ENCODE peak calls at places on chromosomes 11 and 22, in seven cellular contexts. I is colonic mucosa, T is A549, L is heart left ventricle, W is stomach, Z is tibial nerve, O is kidney. E is an unnamed sample.

GRCh38 chr11:117809236-117810055 is 12.4 kb upstream of the DSCAML1 start:
- DNase-seq in I (peak; percentile 77), T (peak; percentile 86), L (peak; percentile 86), W (peak; percentile 60), Z (peak; percentile 53), O (peak; percentile 91), E (peak; percentile 88)

GRCh38 chr22:37849089-37849751 is at the start of gene EIF3L:
- DNase-seq in I (peak; percentile 93), T (peak; percentile 90), L (peak; percentile 94), W (peak; percentile 92), Z (peak; percentile 69), O (peak; percentile 96), E (peak; percentile 95)

GRCh38 chr11:57597971-57598830 is 716 bp downstream of the SERPING1 start:
- DNase-seq in I (peak; percentile 60), T (no peak), L (peak; percentile 89), W (peak; percentile 50), Z (peak; percentile 74), O (peak; percentile 95), E (peak; percentile 95)

GRCh38 chr11:112412383-112412782 is 151.7 kb upstream of the PLET1 start:
- DNase-seq in I (no peak), T (no peak), L (no peak), W (no peak), Z (no peak), O (no peak), E (no peak)

GRCh38 chr22:46370584-46371373 is 35.3 kb downstream of the TRMU start:
- DNase-seq in I (peak; percentile 54), T (no peak), L (peak; percentile 46), W (no peak), Z (no peak), O (peak; percentile 74), E (no peak)

GRCh38 chr22:17358394-17358793 is 10.9 kb upstream of the CECR2 start:
- DNase-seq in I (no peak), T (no peak), L (no peak), W (no peak), Z (no peak), O (no peak), E (no peak)

GRCh38 chr11:68372625-68373024 is 60.2 kb downstream of the LRP5 start:
- DNase-seq in I (no peak), T (no peak), L (peak; percentile 61), W (no peak), Z (no peak), O (no peak), E (no peak)

GRCh38 chr22:43867839-43868652 is 5.7 kb upstream of the SULT4A1 start:
- DNase-seq in I (peak; percentile 34), T (peak; percentile 26), L (peak; percentile 80), W (peak; percentile 50), Z (no peak), O (peak; percentile 83), E (peak; percentile 54)

GRCh38 chr11:96180341-96180740 is 162.7 kb downstream of the MAML2 start:
- DNase-seq in I (no peak), T (no peak), L (no peak), W (no peak), Z (no peak), O (no peak), E (no peak)

GRCh38 chr11:87338046-87338639 is 300.4 kb downstream of the TMEM135 start:
- DNase-seq in I (no peak), T (no peak), L (no peak), W (no peak), Z (no peak), O (no peak), E (no peak)

GRCh38 chr11:44606472-44606871 is 41.0 kb downstream of the CD82 start:
- DNase-seq in I (no peak), T (no peak), L (no peak), W (no peak), Z (no peak), O (no peak), E (no peak)

GRCh38 chr11:34468209-34468841 is 29.6 kb downstream of the CAT start:
- DNase-seq in I (peak; percentile 35), T (no peak), L (no peak), W (peak; percentile 33), Z (no peak), O (no peak), E (no peak)

GRCh38 chr11:88491674-88492073 is 154.1 kb upstream of the CTSC start:
- DNase-seq in I (no peak), T (no peak), L (no peak), W (no peak), Z (no peak), O (no peak), E (no peak)

GRCh38 chr11:130246270-130246669 is 68.4 kb downstream of the ZBTB44 start:
- DNase-seq in I (no peak), T (no peak), L (no peak), W (no peak), Z (no peak), O (no peak), E (no peak)

GRCh38 chr22:44191036-44191454 is 10.3 kb downstream of the PARVG start:
- DNase-seq in I (no peak), T (no peak), L (no peak), W (no peak), Z (no peak), O (peak; percentile 33), E (peak; percentile 57)

GRCh38 chr11:96015911-96016565 is 92.1 kb upstream of the MTMR2 start:
- DNase-seq in I (no peak), T (no peak), L (no peak), W (no peak), Z (no peak), O (no peak), E (no peak)

GRCh38 chr22:46578824-46579561 is 41.2 kb upstream of the GRAMD4 start:
- DNase-seq in I (peak; percentile 76), T (no peak), L (peak; percentile 76), W (peak; percentile 57), Z (no peak), O (peak; percentile 78), E (peak; percentile 81)

GRCh38 chr11:121340010-121340580 is 47.5 kb downstream of the SC5D start:
- DNase-seq in I (no peak), T (no peak), L (no peak), W (no peak), Z (no peak), O (no peak), E (no peak)
- H3K4me1 ChIP-seq in I (no peaks in the 10 kb centered on the region), T (no peaks in the 10 kb centered on the region), L (peaks cover 41% of the 10 kb centered on the region), W (no peaks in the 10 kb centered on the region), Z (peaks cover 18% of the 10 kb centered on the region), O (peaks cover 4% of the 10 kb centered on the region), E (no peaks in the 10 kb centered on the region)

GRCh38 chr11:37572491-37573171 is 974.6 kb upstream of the RAG2 start:
- DNase-seq in I (no peak), T (no peak), L (no peak), W (no peak), Z (no peak), O (no peak), E (no peak)

GRCh38 chr11:37571248-37571647 is 973.2 kb upstream of the RAG2 start:
- DNase-seq in I (no peak), T (no peak), L (no peak), W (no peak), Z (no peak), O (no peak), E (no peak)

DNA sequence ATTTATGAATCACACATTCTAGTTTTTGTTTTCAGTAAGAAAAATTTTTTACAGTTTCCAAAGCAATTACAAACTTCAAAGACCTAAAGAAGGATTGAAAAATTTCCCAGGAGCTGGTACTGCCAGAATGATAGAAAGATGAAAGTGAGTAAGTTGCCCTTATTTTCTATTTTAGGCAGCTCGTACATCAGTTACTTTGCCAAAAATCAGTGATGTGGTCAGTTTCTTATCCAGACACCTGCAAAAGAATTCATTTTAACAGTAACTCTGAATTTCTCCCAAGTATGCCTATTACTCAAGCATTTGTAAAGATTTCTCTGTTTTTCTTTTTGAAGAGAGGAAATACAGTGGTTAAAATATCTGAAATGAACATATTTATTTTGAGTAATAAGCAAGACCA is 976.3 kb upstream of the RAG2 start:
- DNase-seq in I (no peak), T (no peak), L (no peak), W (no peak), Z (no peak), O (no peak), E (no peak)
- H3K9me3 ChIP-seq in I (no peaks in the 10 kb centered on the region), T (no peaks in the 10 kb centered on the region), L (peaks cover 4% of the 10 kb centered on the region), W (peaks cover 11% of the 10 kb centered on the region), Z (no peaks in the 10 kb centered on the region), O (no peaks in the 10 kb centered on the region), E (no peaks in the 10 kb centered on the region)

DNA sequence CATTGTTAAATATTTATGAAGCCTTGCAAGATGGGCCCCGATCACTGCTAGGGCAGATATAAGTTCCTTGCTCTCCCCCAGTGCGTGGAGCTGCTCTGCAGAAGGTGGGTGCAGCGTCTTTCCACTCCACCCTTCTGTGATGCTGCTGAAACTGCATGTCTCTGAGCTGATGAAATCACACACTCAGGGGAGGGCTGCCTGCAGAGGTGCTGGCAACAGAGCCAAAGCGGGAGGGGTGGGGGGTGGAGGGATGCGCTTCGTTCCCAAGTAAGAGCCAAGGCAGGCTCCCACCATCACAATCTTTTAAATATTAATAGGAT is 116.6 kb upstream of the NTM start:
- DNase-seq in I (no peak), T (no peak), L (no peak), W (no peak), Z (no peak), O (no peak), E (no peak)
- H3K4me3 ChIP-seq in I (no peak overlapping the region), T (no peak overlapping the region), L (no peak overlapping the region), W (no peak overlapping the region), Z (no peak overlapping the region), O (no peak overlapping the region), E (no peak overlapping the region)

DNA sequence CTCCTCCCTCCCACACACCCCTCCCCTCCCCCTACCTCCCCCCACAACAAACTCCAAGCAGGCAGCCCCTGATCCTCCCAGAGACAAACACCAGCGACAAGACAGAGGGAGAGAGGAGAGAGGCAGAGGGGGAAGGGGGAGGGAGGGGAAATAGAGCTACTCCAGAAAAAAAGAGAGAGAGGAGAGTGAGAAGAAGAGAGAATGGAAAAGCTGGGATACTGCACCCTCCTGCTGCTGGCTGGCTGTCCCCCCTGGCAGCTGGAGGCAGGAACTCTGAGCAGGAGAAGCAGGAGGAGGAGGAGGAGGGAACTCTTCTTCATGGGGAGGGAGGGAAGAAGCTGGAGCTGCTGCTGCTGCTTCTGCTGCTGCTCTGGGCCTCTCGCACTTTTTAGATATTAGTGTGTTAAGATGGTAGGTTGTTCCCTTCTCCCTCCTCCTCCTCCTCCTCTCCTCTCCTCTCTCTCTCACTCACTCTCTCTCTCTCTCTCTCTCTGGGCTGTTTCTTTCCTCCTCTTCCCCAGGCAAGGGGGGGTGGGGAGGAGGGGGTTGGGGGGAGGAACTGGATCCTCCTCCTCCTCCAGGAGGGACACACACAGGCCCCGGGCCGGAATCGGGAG is 435 bp downstream of the PHF21A start:
- DNase-seq in I (peak; percentile 58), T (peak; percentile 43), L (peak; percentile 68), W (peak; percentile 43), Z (no peak), O (no peak), E (peak; percentile 80)
- H3K4me1 ChIP-seq in I (no peaks in the 10 kb centered on the region), T (peaks cover 29% of the 10 kb centered on the region), L (peaks cover 41% of the 10 kb centered on the region), W (peaks cover 13% of the 10 kb centered on the region), Z (peaks cover 43% of the 10 kb centered on the region), O (peaks cover 4% of the 10 kb centered on the region), E (peaks cover 27% of the 10 kb centered on the region)

GRCh38 chr22:10727393-10727792 is 4800.6 kb upstream of the OR11H1 start:
- DNase-seq in I (no peak), T (no peak), L (no peak), W (no peak), Z (no peak), O (no peak), E (no peak)
- H3K9me3 ChIP-seq in I (peaks cover 6% of the 10 kb centered on the region), T (peaks cover 10% of the 10 kb centered on the region), L (peaks cover 92% of the 10 kb centered on the region), W (peaks cover 87% of the 10 kb centered on the region), Z (no peaks in the 10 kb centered on the region), O (peaks cover 63% of the 10 kb centered on the region), E (peaks cover 10% of the 10 kb centered on the region)